ENCODE peak calls at places on chromosomes 2 and 18, in eight cellular contexts. H is aorta, G is retinal pigment epithelial cell, Q is mucosa of descending colon, Z is ovary, J is HCT116, K is upper lobe of right lung, A is adrenal gland. F is an unnamed sample.

GRCh38 chr2:1847846-1848598 is 103.7 kb upstream of the PXDN start:
- DNase-seq in H (no peak), G (no peak), Q (no peak), Z (no peak), J (no peak), K (peak), A (no peak), F (no peak)

GRCh38 chr2:147236601-147237000 is 608.2 kb upstream of the ACVR2A start:
- DNase-seq in H (no peak), G (no peak), Q (no peak), Z (no peak), J (no peak), K (no peak), A (no peak), F (no peak)

GRCh38 chr18:76568726-76569125 is 73.7 kb upstream of the ZNF516 start:
- DNase-seq in H (no peak), G (no peak), Q (no peak), Z (no peak), J (no peak), K (no peak), A (no peak), F (no peak)

GRCh38 chr2:104025296-104025695 is 828.6 kb upstream of the POU3F3 start:
- DNase-seq in H (no peak), G (no peak), Q (no peak), Z (no peak), J (no peak), K (no peak), A (no peak), F (no peak)

GRCh38 chr2:81290846-81291245 is 986.3 kb upstream of the LRRTM1 start:
- DNase-seq in H (no peak), G (no peak), Q (no peak), Z (no peak), J (no peak), K (no peak), A (no peak), F (no peak)

GRCh38 chr2:45834372-45834771 is 182.9 kb downstream of the PRKCE start:
- DNase-seq in H (no peak), G (no peak), Q (no peak), Z (no peak), J (no peak), K (no peak), A (no peak), F (no peak)

GRCh38 chr2:67772216-67773180 is 290.3 kb downstream of the C1D start:
- DNase-seq in H (no peak), G (no peak), Q (no peak), Z (no peak), J (no peak), K (no peak), A (peak), F (no peak)

GRCh38 chr2:45274190-45274926 is 265.1 kb upstream of the SIX2 start:
- DNase-seq in H (no peak), G (no peak), Q (no peak), Z (no peak), J (no peak), K (no peak), A (no peak), F (no peak)

GRCh38 chr2:61978522-61978921 is 73.0 kb downstream of the COMMD1 start:
- DNase-seq in H (no peak), G (peak), Q (no peak), Z (no peak), J (no peak), K (no peak), A (peak), F (no peak)

GRCh38 chr2:172791953-172792352 is 56.3 kb downstream of the RAPGEF4 start:
- DNase-seq in H (no peak), G (no peak), Q (no peak), Z (no peak), J (no peak), K (no peak), A (no peak), F (no peak)

GRCh38 chr2:227503433-227504406 is 31.8 kb downstream of the AGFG1 start:
- DNase-seq in H (no peak), G (no peak), Q (peak), Z (no peak), J (peak), K (no peak), A (peak), F (peak)

GRCh38 chr2:124162256-124162655 is 137.2 kb downstream of the CNTNAP5 start:
- DNase-seq in H (no peak), G (no peak), Q (no peak), Z (no peak), J (no peak), K (no peak), A (no peak), F (no peak)

GRCh38 chr2:106709229-106709628 is 176.7 kb downstream of the ST6GAL2 start:
- DNase-seq in H (no peak), G (no peak), Q (no peak), Z (no peak), J (no peak), K (no peak), A (no peak), F (no peak)

GRCh38 chr2:18432999-18433398 is 127.5 kb downstream of the RDH14 start:
- DNase-seq in H (no peak), G (no peak), Q (no peak), Z (no peak), J (no peak), K (no peak), A (no peak), F (peak)
- H3K4me3 ChIP-seq in H (no peak), G (no peak), Q (no peak), Z (no peak), J (no peak), K (no peak), A (no peak), F (no peak)

GRCh38 chr2:85854166-85854509 is 34.7 kb downstream of the ST3GAL5 start:
- DNase-seq in H (no peak), G (no peak), Q (no peak), Z (no peak), J (no peak), K (no peak), A (peak), F (no peak)

GRCh38 chr2:85852078-85852790 is 36.6 kb downstream of the ST3GAL5 start:
- DNase-seq in H (no peak), G (no peak), Q (no peak), Z (no peak), J (no peak), K (no peak), A (peak), F (no peak)

GRCh38 chr2:85852979-85853498 is 35.8 kb downstream of the ST3GAL5 start:
- DNase-seq in H (no peak), G (no peak), Q (peak), Z (no peak), J (no peak), K (no peak), A (peak), F (no peak)

GRCh38 chr2:85854897-85855296 is 33.9 kb downstream of the ST3GAL5 start:
- DNase-seq in H (no peak), G (no peak), Q (no peak), Z (no peak), J (no peak), K (no peak), A (peak), F (no peak)

GRCh38 chr2:85853499-85854165 is 35.2 kb downstream of the ST3GAL5 start:
- DNase-seq in H (no peak), G (no peak), Q (no peak), Z (no peak), J (no peak), K (no peak), A (peak), F (no peak)
- H3K4me3 ChIP-seq in H (no peak), G (no peak), Q (no peak), Z (no peak), J (no peak), K (peak), A (no peak), F (no peak)

GRCh38 chr18:45687617-45688016 is 36.4 kb upstream of the SLC14A1 start:
- DNase-seq in H (no peak), G (no peak), Q (no peak), Z (no peak), J (no peak), K (no peak), A (no peak), F (no peak)

GRCh38 chr18:45689386-45689785 is 34.6 kb upstream of the SLC14A1 start:
- DNase-seq in H (no peak), G (no peak), Q (no peak), Z (no peak), J (no peak), K (no peak), A (no peak), F (no peak)

GRCh38 chr18:45688113-45688512 is 35.9 kb upstream of the SLC14A1 start:
- DNase-seq in H (no peak), G (no peak), Q (no peak), Z (no peak), J (no peak), K (no peak), A (no peak), F (peak)

GRCh38 chr18:45688834-45689233 is 35.1 kb upstream of the SLC14A1 start:
- DNase-seq in H (no peak), G (no peak), Q (peak), Z (no peak), J (no peak), K (no peak), A (no peak), F (peak)

GRCh38 chr18:45686892-45687611 is 36.9 kb upstream of the SLC14A1 start:
- DNase-seq in H (no peak), G (no peak), Q (peak), Z (no peak), J (no peak), K (peak), A (no peak), F (no peak)
- H3K4me3 ChIP-seq in H (no peak), G (no peak), Q (no peak), Z (no peak), J (no peak), K (no peak), A (no peak), F (no peak)

GRCh38 chr2:58045580-58046334 is 849 bp upstream of the VRK2 start:
- DNase-seq in H (no peak), G (no peak), Q (peak), Z (peak), J (no peak), K (peak), A (no peak), F (no peak)

GRCh38 chr2:58046585-58047372 is at the start of gene VRK2:
- DNase-seq in H (peak), G (peak), Q (peak), Z (peak), J (peak), K (peak), A (peak), F (peak)

GRCh38 chr2:58046335-58046584 is 346 bp upstream of the VRK2 start:
- DNase-seq in H (no peak), G (no peak), Q (no peak), Z (no peak), J (no peak), K (no peak), A (no peak), F (no peak)

GRCh38 chr2:58047373-58047674 is 718 bp downstream of the VRK2 start:
- DNase-seq in H (no peak), G (no peak), Q (no peak), Z (no peak), J (no peak), K (no peak), A (no peak), F (no peak)

DNA sequence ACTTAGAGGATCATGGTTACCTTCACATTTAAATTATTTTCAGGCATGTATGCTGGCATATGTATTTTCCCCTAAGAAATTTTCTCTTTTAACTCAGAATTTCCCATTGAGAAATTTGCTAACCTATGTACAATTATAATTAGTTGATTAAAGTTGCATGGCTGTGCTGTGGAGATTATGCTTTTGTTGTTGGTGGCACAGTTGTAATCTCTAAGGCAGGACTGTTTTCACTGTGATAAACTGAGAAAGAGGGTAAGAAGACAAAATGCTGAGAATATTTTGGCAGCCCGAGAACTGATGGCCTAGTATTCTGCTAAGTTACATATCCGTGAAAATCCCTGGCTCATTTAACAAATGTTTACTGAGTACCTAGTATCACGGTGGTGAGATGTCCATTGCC is 1.4 kb downstream of the VRK2 start:
- DNase-seq in H (no peak), G (no peak), Q (no peak), Z (no peak), J (no peak), K (no peak), A (no peak), F (no peak)
- H3K4me3 ChIP-seq in H (no peak), G (no peak), Q (no peak), Z (no peak), J (no peak), K (peak), A (no peak), F (no peak)

F was measured in brain microvascular endothelial cell.